ENCODE peak calls at places on chromosome 5, in four cellular contexts. H is PC-3, T is tibial artery, P is A549. Y is an unnamed sample.

GRCh38 chr5:82661462-82661861 is 383.3 kb upstream of the RPS23 start:
- DNase-seq in P (no peak), H (no peak), T (no peak), Y (no peak)

GRCh38 chr5:61277781-61278180 is 54.3 kb upstream of the ZSWIM6 start:
- DNase-seq in P (no peak), T (no peak), H (peak), Y (peak)

GRCh38 chr5:169091396-169091980 is 209.5 kb downstream of the SLIT3 start:
- DNase-seq in T (no peak), P (no peak), H (no peak), Y (no peak)

GRCh38 chr5:112799661-112800060 is 61.4 kb upstream of the SRP19 start:
- DNase-seq in T (no peak), H (no peak), P (no peak), Y (no peak)

GRCh38 chr5:111511174-111512025 is 935 bp downstream of the STARD4 start:
- DNase-seq in T (no peak), P (no peak), H (no peak), Y (no peak)

GRCh38 chr5:90590-91547 is 1.1 kb upstream of the PLEKHG4B start:
- DNase-seq in H (no peak), P (no peak), T (peak), Y (no peak)

GRCh38 chr5:131528682-131529081 is 106.3 kb downstream of the RAPGEF6 start:
- DNase-seq in P (no peak), T (no peak), H (no peak), Y (no peak)

GRCh38 chr5:139381837-139382361 is 1.2 kb downstream of the SLC23A1 start:
- DNase-seq in H (no peak), T (peak), P (no peak), Y (no peak)

GRCh38 chr5:68652507-68652906 is 437.0 kb downstream of the PIK3R1 start:
- DNase-seq in H (peak), P (peak), T (no peak), Y (no peak)

GRCh38 chr5:912356-913091 is 19.8 kb downstream of the TRIP13 start:
- DNase-seq in H (peak), T (no peak), P (peak), Y (peak)

GRCh38 chr5:43150075-43150474 is 29.4 kb downstream of the ZNF131 start:
- DNase-seq in P (no peak), T (no peak), H (no peak), Y (no peak)

GRCh38 chr5:9549941-9550340 is 4.1 kb upstream of the SEMA5A start:
- DNase-seq in P (no peak), T (no peak), H (no peak), Y (no peak)

GRCh38 chr5:16508730-16509531 is 43.3 kb upstream of the ZNF622 start:
- DNase-seq in H (peak), P (peak), T (peak), Y (no peak)

GRCh38 chr5:131757830-131758519 is 38.8 kb downstream of the FNIP1 start:
- DNase-seq in T (no peak), P (no peak), H (no peak), Y (no peak)

GRCh38 chr5:100232730-100233129 is 302.4 kb upstream of the FAM174A start:
- DNase-seq in T (no peak), H (no peak), P (no peak), Y (no peak)

GRCh38 chr5:142551242-142552067 is 134.4 kb downstream of the FGF1 start:
- DNase-seq in T (no peak), H (peak), P (no peak), Y (no peak)

GRCh38 chr5:73493421-73493820 is 4.8 kb upstream of the BTF3 start:
- DNase-seq in P (no peak), H (no peak), T (no peak), Y (no peak)

GRCh38 chr5:52801329-52801728 is 13.6 kb downstream of the ITGA1 start:
- DNase-seq in H (peak), P (peak), T (no peak), Y (no peak)

GRCh38 chr5:167626341-167627118 is 664.9 kb upstream of the WWC1 start:
- DNase-seq in H (peak), P (no peak), T (no peak), Y (no peak)

GRCh38 chr5:66615136-66615535 is 18.9 kb downstream of the MAST4 start:
- DNase-seq in T (no peak), P (no peak), H (no peak), Y (no peak)

GRCh38 chr5:122493091-122493775 is 181.2 kb downstream of the SNCAIP start:
- DNase-seq in T (no peak), H (no peak), P (no peak), Y (no peak)

GRCh38 chr5:139458580-139459407 is 3.7 kb downstream of the ECSCR start:
- DNase-seq in H (peak), P (no peak), T (no peak), Y (no peak)

GRCh38 chr5:148583421-148583965 is 70.8 kb downstream of the HTR4 start:
- DNase-seq in T (no peak), P (no peak), H (peak), Y (no peak)

GRCh38 chr5:169079697-169080096 is 221.2 kb downstream of the SLIT3 start:
- DNase-seq in T (no peak), H (no peak), P (no peak), Y (no peak)

GRCh38 chr5:641331-641765 is 29.2 kb downstream of the CEP72 start:
- DNase-seq in H (no peak), T (no peak), P (no peak), Y (no peak)

GRCh38 chr5:77292026-77292757 is 81.7 kb downstream of the PDE8B start:
- DNase-seq in P (no peak), T (no peak), H (peak), Y (no peak)

GRCh38 chr5:178288373-178289368 is 56.1 kb upstream of the PHYKPL start:
- DNase-seq in H (peak), P (peak), T (no peak), Y (peak)

GRCh38 chr5:148382961-148383360 is 797 bp upstream of the FBXO38 start:
- DNase-seq in P (no peak), T (no peak), H (peak), Y (no peak)

GRCh38 chr5:95647886-95648860 is 1.6 kb downstream of the RFESD start:
- DNase-seq in H (no peak), T (no peak), P (peak), Y (no peak)

GRCh38 chr5:150665044-150665443 is 4.0 kb downstream of the MYOZ3 start:
- DNase-seq in H (no peak), T (no peak), P (no peak), Y (peak)

GRCh38 chr5:101942321-101942882 is 353.7 kb downstream of the SLCO4C1 start:
- DNase-seq in T (no peak), P (peak), H (peak), Y (no peak)

GRCh38 chr5:161846731-161847130 is 1.2 kb upstream of the GABRA1 start:
- DNase-seq in H (peak), P (peak), T (no peak), Y (no peak)

GRCh38 chr5:149470942-149471341 is 80.3 kb downstream of the CSNK1A1 start:
- DNase-seq in P (no peak), T (no peak), H (no peak), Y (no peak)

GRCh38 chr5:63843190-63843589 is 119.1 kb downstream of the HTR1A start:
- DNase-seq in T (no peak), H (no peak), P (no peak), Y (no peak)

GRCh38 chr5:172403822-172404221 is 50.5 kb downstream of the SH3PXD2B start:
- DNase-seq in T (no peak), H (no peak), P (no peak), Y (no peak)

GRCh38 chr5:172404746-172405145 is 49.6 kb downstream of the SH3PXD2B start:
- DNase-seq in T (no peak), H (no peak), P (no peak), Y (no peak)

GRCh38 chr5:172405226-172405625 is 49.1 kb downstream of the SH3PXD2B start:
- DNase-seq in P (no peak), H (no peak), T (no peak), Y (no peak)

GRCh38 chr5:172402531-172403190 is 51.7 kb downstream of the SH3PXD2B start:
- DNase-seq in T (no peak), P (no peak), H (no peak), Y (no peak)

DNA sequence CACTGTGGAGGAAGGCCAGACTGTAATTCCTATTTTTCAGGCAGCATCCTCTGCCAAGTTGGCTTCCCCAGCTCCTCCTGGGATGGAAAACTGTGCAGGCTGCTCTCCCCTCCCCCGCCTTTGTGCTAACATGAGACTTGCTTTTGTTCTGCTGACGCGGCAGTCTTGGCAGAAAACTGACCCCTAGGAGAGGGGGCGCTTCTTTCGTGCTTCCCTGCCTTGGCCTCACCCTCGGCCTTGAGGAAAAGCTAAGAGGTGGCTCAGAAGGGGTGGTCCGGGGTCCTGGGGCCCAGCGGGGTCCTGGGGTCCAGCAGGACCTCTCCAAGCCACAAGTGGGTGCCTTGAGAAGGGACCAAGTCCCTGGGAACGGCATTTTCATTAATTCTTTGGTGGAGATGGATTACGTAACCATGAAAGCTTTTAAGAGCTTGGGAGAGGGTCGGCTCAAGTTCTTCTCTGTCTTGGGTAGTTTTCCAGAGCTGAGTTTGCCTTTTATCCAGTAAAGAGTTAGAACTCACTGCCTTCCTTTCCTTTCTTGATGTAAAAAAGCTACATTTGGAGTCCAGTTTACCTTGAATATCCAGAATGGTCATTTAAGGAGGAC is 51.0 kb downstream of the SH3PXD2B start:
- DNase-seq in H (no peak), T (peak), P (no peak), Y (no peak)
- H3K27ac ChIP-seq in H (no peak), T (peak), P (peak), Y (no peak)

GRCh38 chr5:65102501-65102825 is 333.7 kb downstream of the CWC27 start:
- DNase-seq in P (no peak), H (no peak), T (no peak), Y (no peak)
- H3K27ac ChIP-seq in P (peak), H (no peak), T (peak), Y (peak)

GRCh38 chr5:75336625-75337336 is at the start of gene HMGCR:
- DNase-seq in P (peak), H (peak), T (peak), Y (peak)

GRCh38 chr5:75337366-75338021 is 474 bp downstream of the HMGCR start:
- DNase-seq in H (no peak), T (peak), P (peak), Y (no peak)

GRCh38 chr5:75335952-75336624 is 932 bp upstream of the HMGCR start:
- DNase-seq in T (no peak), P (peak), H (peak), Y (peak)

GRCh38 chr5:75338408-75338807 is 1.4 kb downstream of the HMGCR start:
- DNase-seq in P (no peak), T (no peak), H (no peak), Y (no peak)

GRCh38 chr5:75335486-75335885 is 1.5 kb upstream of the HMGCR start:
- DNase-seq in H (no peak), T (no peak), P (no peak), Y (no peak)
- H3K27ac ChIP-seq in H (no peak), T (no peak), P (peak), Y (peak)

GRCh38 chr5:134994560-134995156 is 27.0 kb downstream of the CATSPER3 start:
- DNase-seq in H (no peak), P (no peak), T (no peak), Y (no peak)
- H3K27ac ChIP-seq in H (no peak), P (no peak), T (no peak), Y (no peak)

GRCh38 chr5:179608131-179608581 is 15.3 kb downstream of the HNRNPH1 start:
- DNase-seq in P (no peak), T (peak), H (no peak), Y (no peak)
- H3K27ac ChIP-seq in P (no peak), T (no peak), H (no peak), Y (no peak)

DNA sequence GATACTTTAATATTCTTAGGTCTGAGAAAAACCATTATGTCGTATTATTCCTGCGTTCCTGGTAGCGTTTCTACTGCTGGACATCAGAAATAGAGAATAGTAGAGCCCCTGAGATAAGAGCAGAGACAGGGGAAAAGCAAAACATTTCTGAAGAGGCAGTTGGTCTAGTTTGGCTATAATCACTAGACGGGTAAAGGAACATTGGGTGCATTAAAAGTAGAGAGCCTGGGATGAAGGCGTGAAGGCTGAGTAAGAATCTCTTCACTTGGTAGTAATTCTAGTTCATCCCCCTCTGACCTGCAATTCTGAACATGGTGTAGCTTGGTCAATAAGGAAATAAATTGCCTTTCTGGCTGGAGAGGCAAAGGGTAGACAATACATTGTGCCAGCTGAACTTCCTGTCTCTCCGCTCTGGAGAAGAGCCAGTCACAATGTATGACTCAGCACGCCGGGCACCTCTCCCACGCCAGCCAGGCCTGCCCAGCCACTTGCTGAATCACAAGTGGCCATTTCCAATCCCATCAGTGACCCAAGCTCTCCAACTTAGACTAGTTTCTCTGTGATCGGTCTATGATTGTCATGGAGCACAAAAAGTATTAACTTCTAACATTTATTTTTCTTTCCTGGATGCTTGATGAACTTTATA is 75.4 kb downstream of the STK32A start:
- DNase-seq in T (peak), P (peak), H (peak), Y (peak)
- H3K27ac ChIP-seq in T (peak), P (peak), H (peak), Y (peak)

GRCh38 chr5:137834498-137834897 is 33.2 kb upstream of the MYOT start:
- DNase-seq in P (no peak), T (no peak), H (peak), Y (no peak)
- H3K27ac ChIP-seq in P (peak), T (no peak), H (no peak), Y (no peak)

GRCh38 chr5:38598994-38599611 is 42.7 kb upstream of the LIFR start:
- DNase-seq in T (no peak), P (peak), H (peak), Y (peak)
- H3K27ac ChIP-seq in T (no peak), P (peak), H (peak), Y (no peak)